ENCODE peak calls at places on chromosomes 6 and 20, in four cellular contexts. E is NCI-H1417, I is SHP77, D is NCI-H2029. B is an unnamed sample.

GRCh38 chr6:132715204-132715603 is 1.3 kb upstream of the VNN1 start:
- DNase-seq in E (no peak), I (peak), D (no peak), B (no peak)

GRCh38 chr6:71476872-71477271 is 188.3 kb downstream of the OGFRL1 start:
- DNase-seq in D (no peak), E (no peak), I (no peak), B (no peak)

GRCh38 chr20:16569218-16570153 is 3.8 kb downstream of the KIF16B start:
- DNase-seq in I (no peak), D (no peak), E (no peak), B (peak)

GRCh38 chr6:35600659-35601125 is 88.0 kb upstream of the TULP1 start:
- DNase-seq in D (no peak), I (no peak), E (no peak), B (no peak)

GRCh38 chr6:41723178-41723935 is 12.1 kb downstream of the TFEB start:
- DNase-seq in I (peak), D (no peak), E (no peak), B (no peak)

GRCh38 chr20:58342104-58342945 is 32.8 kb downstream of the RAB22A start:
- DNase-seq in E (no peak), I (no peak), D (no peak), B (no peak)

GRCh38 chr20:45253260-45253659 is 1.1 kb downstream of the SLPI start:
- DNase-seq in I (no peak), D (no peak), E (no peak), B (no peak)

GRCh38 chr6:77740380-77740779 is 87.5 kb downstream of the MEI4 start:
- DNase-seq in E (no peak), I (peak), D (no peak), B (peak)

GRCh38 chr20:62346398-62347150 is 20.5 kb downstream of the LAMA5 start:
- DNase-seq in E (no peak), I (peak), D (no peak), B (no peak)

GRCh38 chr6:42452171-42453026 is 673 bp upstream of the TRERF1 start:
- DNase-seq in D (peak), E (peak), I (peak), B (peak)

GRCh38 chr6:53179961-53180651 is 31.5 kb upstream of the GCM1 start:
- DNase-seq in D (peak), E (peak), I (peak), B (peak)

GRCh38 chr20:25707695-25708094 is 11.0 kb upstream of the ZNF337 start:
- DNase-seq in D (no peak), E (no peak), I (no peak), B (no peak)

GRCh38 chr6:35083507-35083906 is 57.6 kb downstream of the TCP11 start:
- DNase-seq in E (no peak), I (no peak), D (no peak), B (no peak)

GRCh38 chr6:146975093-146975492 is 229.1 kb upstream of the STXBP5 start:
- DNase-seq in I (no peak), E (no peak), D (no peak), B (no peak)

GRCh38 chr6:147221739-147222138 is 17.5 kb downstream of the STXBP5 start:
- DNase-seq in I (no peak), D (no peak), E (no peak), B (no peak)

GRCh38 chr6:144543006-144543871 is 258.1 kb downstream of the UTRN start:
- DNase-seq in E (no peak), D (no peak), I (no peak), B (no peak)

GRCh38 chr20:15875446-15875845 is 697.8 kb downstream of the KIF16B start:
- DNase-seq in I (no peak), D (peak), E (peak), B (peak)

GRCh38 chr20:2102585-2103453 is 1.2 kb downstream of the STK35 start:
- DNase-seq in D (peak), E (peak), I (peak), B (peak)

GRCh38 chr20:20772492-20773047 is 60.1 kb upstream of the RALGAPA2 start:
- DNase-seq in D (peak), E (no peak), I (no peak), B (peak)

GRCh38 chr6:136952714-136953260 is 30.7 kb downstream of the SLC35D3 start:
- DNase-seq in I (no peak), E (peak), D (peak), B (peak)

GRCh38 chr6:317452-318144 is 25.3 kb downstream of the DUSP22 start:
- DNase-seq in I (no peak), E (no peak), D (no peak), B (no peak)

GRCh38 chr20:63370623-63371176 is 9.6 kb upstream of the CHRNA4 start:
- DNase-seq in E (peak), D (no peak), I (no peak), B (no peak)

GRCh38 chr6:125253881-125254280 is 47.9 kb downstream of the HDDC2 start:
- DNase-seq in E (no peak), D (no peak), I (no peak), B (no peak)

GRCh38 chr6:44002071-44002590 is 125.1 kb downstream of the MRPL14 start:
- DNase-seq in D (no peak), E (no peak), I (no peak), B (peak)